ENCODE peak calls at places on chromosomes 16 and 17, in seven cellular contexts. One of them, this sample, is unnamed.

GRCh38 chr16:85354623-85355514 is 242.6 kb upstream of the CIBAR2 start:
- DNase-seq in heart left ventricle: peak; percentile 44
- DNase-seq in MM.1S: no peak
- DNase-seq in Peyer's patch: no peak
- DNase-seq in body of pancreas: no peak
- DNase-seq in IMR-90: peak; percentile 87
- DNase-seq in prostate gland: no peak
- DNase-seq in this sample: peak; percentile 85

GRCh38 chr17:21250719-21251305 is 2.4 kb downstream of the NATD1 start:
- DNase-seq in heart left ventricle: no peak
- DNase-seq in MM.1S: no peak
- DNase-seq in Peyer's patch: no peak
- DNase-seq in body of pancreas: no peak
- DNase-seq in IMR-90: no peak
- DNase-seq in prostate gland: no peak
- DNase-seq in this sample: no peak

GRCh38 chr17:78917451-78918307 is 7.5 kb downstream of the TIMP2 start:
- DNase-seq in heart left ventricle: no peak
- DNase-seq in MM.1S: no peak
- DNase-seq in Peyer's patch: no peak
- DNase-seq in body of pancreas: no peak
- DNase-seq in IMR-90: no peak
- DNase-seq in prostate gland: no peak
- DNase-seq in this sample: no peak

GRCh38 chr16:57855188-57855587 is 52.9 kb upstream of the KIFC3 start:
- DNase-seq in heart left ventricle: no peak
- DNase-seq in MM.1S: no peak
- DNase-seq in Peyer's patch: no peak
- DNase-seq in body of pancreas: no peak
- DNase-seq in IMR-90: no peak
- DNase-seq in prostate gland: no peak
- DNase-seq in this sample: no peak

GRCh38 chr16:70800798-70801480 is at the start of gene VAC14:
- DNase-seq in heart left ventricle: peak; percentile 94
- DNase-seq in MM.1S: peak; percentile 95
- DNase-seq in Peyer's patch: peak; percentile 98
- DNase-seq in body of pancreas: peak; percentile 97
- DNase-seq in IMR-90: peak; percentile 79
- DNase-seq in prostate gland: peak; percentile 94
- DNase-seq in this sample: peak; percentile 91

GRCh38 chr16:84239186-84239790 is 524 bp downstream of the KCNG4 start:
- DNase-seq in heart left ventricle: no peak
- DNase-seq in MM.1S: no peak
- DNase-seq in Peyer's patch: no peak
- DNase-seq in body of pancreas: no peak
- DNase-seq in IMR-90: peak; percentile 4
- DNase-seq in prostate gland: no peak
- DNase-seq in this sample: no peak

GRCh38 chr17:1147664-1148063 is 32.1 kb downstream of the ABR start:
- DNase-seq in heart left ventricle: no peak
- DNase-seq in MM.1S: peak; percentile 26
- DNase-seq in Peyer's patch: peak; percentile 87
- DNase-seq in body of pancreas: peak; percentile 59
- DNase-seq in IMR-90: peak; percentile 43
- DNase-seq in prostate gland: peak; percentile 56
- DNase-seq in this sample: peak; percentile 80

GRCh38 chr17:43579570-43580140 is 33.5 kb upstream of the ETV4 start:
- DNase-seq in heart left ventricle: no peak
- DNase-seq in MM.1S: no peak
- DNase-seq in Peyer's patch: no peak
- DNase-seq in body of pancreas: no peak
- DNase-seq in IMR-90: peak; percentile 95
- DNase-seq in prostate gland: no peak
- DNase-seq in this sample: peak; percentile 87

GRCh38 chr17:38663125-38663751 is 11.5 kb downstream of the EPOP start:
- DNase-seq in heart left ventricle: peak; percentile 68
- DNase-seq in MM.1S: peak; percentile 71
- DNase-seq in Peyer's patch: peak; percentile 72
- DNase-seq in body of pancreas: peak; percentile 78
- DNase-seq in IMR-90: peak; percentile 29
- DNase-seq in prostate gland: no peak
- DNase-seq in this sample: peak; percentile 73

GRCh38 chr16:73697336-73697735 is 599.3 kb upstream of the PSMD7 start:
- DNase-seq in heart left ventricle: no peak
- DNase-seq in MM.1S: no peak
- DNase-seq in Peyer's patch: no peak
- DNase-seq in body of pancreas: no peak
- DNase-seq in IMR-90: no peak
- DNase-seq in prostate gland: no peak
- DNase-seq in this sample: no peak

DNA sequence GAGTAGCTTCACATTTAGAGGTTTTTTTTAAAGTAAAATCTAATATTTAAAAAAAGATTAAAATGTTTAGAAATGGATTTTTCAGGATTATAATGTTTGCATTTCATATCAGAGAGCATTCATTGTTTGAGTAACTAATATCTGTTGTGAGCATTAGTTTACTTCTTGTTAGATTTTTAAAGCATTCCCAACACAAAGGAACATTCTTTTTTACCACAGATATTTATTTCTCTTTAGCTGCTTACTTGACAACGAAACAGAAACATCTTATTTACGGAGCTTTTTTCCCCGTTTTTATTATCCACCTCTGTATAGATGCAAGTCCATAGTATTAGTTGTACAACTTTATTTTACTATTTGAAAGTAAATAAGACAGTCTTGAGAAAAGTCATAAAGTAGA is 53.0 kb downstream of the NFAT5 start:
- DNase-seq in heart left ventricle: no peak
- DNase-seq in MM.1S: no peak
- DNase-seq in Peyer's patch: no peak
- DNase-seq in body of pancreas: no peak
- DNase-seq in IMR-90: no peak
- DNase-seq in prostate gland: no peak
- DNase-seq in this sample: no peak
- H3K27ac ChIP-seq in heart left ventricle: peak overlapping the region; percentile 45
- H3K27ac ChIP-seq in MM.1S: no peak overlapping the region
- H3K27ac ChIP-seq in Peyer's patch: no peak overlapping the region
- H3K27ac ChIP-seq in body of pancreas: no peak overlapping the region
- H3K27ac ChIP-seq in IMR-90: no peak overlapping the region
- H3K27ac ChIP-seq in prostate gland: no peak overlapping the region
- H3K27ac ChIP-seq in this sample: no peak overlapping the region

GRCh38 chr17:29138991-29139682 is 41.1 kb downstream of the MYO18A start:
- DNase-seq in heart left ventricle: peak; percentile 86
- DNase-seq in MM.1S: peak; percentile 68
- DNase-seq in Peyer's patch: peak; percentile 81
- DNase-seq in body of pancreas: no peak
- DNase-seq in IMR-90: no peak
- DNase-seq in prostate gland: no peak
- DNase-seq in this sample: no peak
- H3K27ac ChIP-seq in heart left ventricle: peak overlapping the region; percentile 92
- H3K27ac ChIP-seq in MM.1S: peak overlapping the region; percentile 81
- H3K27ac ChIP-seq in Peyer's patch: peak overlapping the region; percentile 79
- H3K27ac ChIP-seq in body of pancreas: no peak overlapping the region
- H3K27ac ChIP-seq in IMR-90: no peak overlapping the region
- H3K27ac ChIP-seq in prostate gland: no peak overlapping the region
- H3K27ac ChIP-seq in this sample: no peak overlapping the region

DNA sequence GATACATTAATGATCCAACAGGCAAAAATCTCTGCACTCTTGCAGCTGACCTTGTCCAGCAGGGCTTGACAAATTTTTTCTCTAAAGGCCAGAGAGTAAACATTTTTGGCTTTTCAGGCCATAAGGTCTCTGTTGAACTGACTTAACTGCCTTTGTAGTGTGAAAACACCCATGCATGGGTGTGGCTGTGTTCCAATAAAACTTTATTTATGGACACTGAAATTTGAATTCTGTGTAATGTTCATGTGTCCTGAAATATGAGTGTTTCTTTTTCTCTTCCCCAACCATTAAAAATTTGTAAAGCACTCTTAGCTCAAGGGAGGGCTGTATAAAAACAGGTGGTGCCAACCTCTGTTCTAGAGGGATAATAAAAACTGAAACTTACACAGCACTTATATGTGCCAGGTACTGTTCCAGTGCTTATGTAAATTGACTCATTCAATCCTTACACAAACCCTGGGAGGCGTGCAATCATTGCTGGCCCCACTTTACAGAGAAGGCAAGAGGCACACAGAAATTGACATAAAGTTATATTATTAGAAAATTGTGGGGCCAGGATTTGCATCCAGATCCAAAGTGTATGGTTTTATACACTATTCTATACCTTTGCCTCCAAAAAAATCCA is 18.8 kb upstream of the ZNF423 start:
- DNase-seq in heart left ventricle: no peak
- DNase-seq in MM.1S: no peak
- DNase-seq in Peyer's patch: no peak
- DNase-seq in body of pancreas: no peak
- DNase-seq in IMR-90: no peak
- DNase-seq in prostate gland: no peak
- DNase-seq in this sample: no peak
- H3K27ac ChIP-seq in heart left ventricle: no peak overlapping the region
- H3K27ac ChIP-seq in MM.1S: no peak overlapping the region
- H3K27ac ChIP-seq in Peyer's patch: no peak overlapping the region
- H3K27ac ChIP-seq in body of pancreas: no peak overlapping the region
- H3K27ac ChIP-seq in IMR-90: no peak overlapping the region
- H3K27ac ChIP-seq in prostate gland: no peak overlapping the region
- H3K27ac ChIP-seq in this sample: no peak overlapping the region

GRCh38 chr16:23267647-23268046 is 34.5 kb upstream of the SCNN1B start:
- DNase-seq in heart left ventricle: no peak
- DNase-seq in MM.1S: no peak
- DNase-seq in Peyer's patch: no peak
- DNase-seq in body of pancreas: no peak
- DNase-seq in IMR-90: no peak
- DNase-seq in prostate gland: no peak
- DNase-seq in this sample: no peak

GRCh38 chr16:23268561-23268960 is 33.5 kb upstream of the SCNN1B start:
- DNase-seq in heart left ventricle: no peak
- DNase-seq in MM.1S: no peak
- DNase-seq in Peyer's patch: no peak
- DNase-seq in body of pancreas: no peak
- DNase-seq in IMR-90: no peak
- DNase-seq in prostate gland: no peak
- DNase-seq in this sample: no peak

GRCh38 chr16:23270654-23271053 is 31.4 kb upstream of the SCNN1B start:
- DNase-seq in heart left ventricle: no peak
- DNase-seq in MM.1S: no peak
- DNase-seq in Peyer's patch: no peak
- DNase-seq in body of pancreas: no peak
- DNase-seq in IMR-90: no peak
- DNase-seq in prostate gland: no peak
- DNase-seq in this sample: no peak

GRCh38 chr16:23274968-23275367 is 27.1 kb upstream of the SCNN1B start:
- DNase-seq in heart left ventricle: no peak
- DNase-seq in MM.1S: no peak
- DNase-seq in Peyer's patch: no peak
- DNase-seq in body of pancreas: no peak
- DNase-seq in IMR-90: no peak
- DNase-seq in prostate gland: no peak
- DNase-seq in this sample: peak; percentile 27

DNA sequence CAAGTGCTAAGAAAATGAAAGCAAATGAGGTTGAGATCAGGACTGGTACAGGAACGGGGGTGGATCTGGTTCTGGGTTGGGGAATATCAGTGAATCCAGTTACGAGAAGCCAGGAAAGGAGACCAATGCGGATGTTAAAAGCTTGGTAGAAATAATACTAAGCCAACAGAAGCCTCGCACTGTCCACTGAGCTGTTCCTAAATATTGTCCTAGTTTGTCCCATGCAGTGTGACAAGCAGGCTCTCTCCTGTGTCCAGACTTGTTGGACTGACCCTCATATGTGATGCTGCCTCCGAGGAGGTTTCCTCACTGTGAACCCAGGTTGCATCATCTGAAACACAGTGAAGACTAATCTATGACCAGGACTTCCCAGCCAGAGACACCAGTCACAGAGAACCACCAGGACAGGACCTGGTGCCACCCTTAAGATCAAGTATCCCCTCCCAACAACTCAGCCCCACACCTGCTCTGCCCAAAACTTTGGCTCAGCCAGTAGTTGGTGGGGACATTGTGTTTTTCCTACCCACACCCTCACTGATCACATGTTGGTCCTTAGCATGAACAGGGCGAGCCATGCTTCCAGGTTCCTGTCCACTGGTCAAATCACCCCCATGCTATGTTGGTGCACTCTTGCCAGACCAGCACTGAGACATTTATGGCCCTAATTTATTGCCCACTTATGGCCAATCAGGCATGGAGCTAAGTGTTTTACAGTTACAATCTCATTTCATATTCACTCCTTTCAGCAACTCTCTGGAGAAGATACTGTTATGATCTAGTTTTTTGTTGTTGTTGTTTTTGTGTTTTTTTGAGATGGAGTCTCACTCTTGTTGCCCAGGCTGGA is 32.6 kb upstream of the SCNN1B start:
- DNase-seq in heart left ventricle: no peak
- DNase-seq in MM.1S: no peak
- DNase-seq in Peyer's patch: no peak
- DNase-seq in body of pancreas: no peak
- DNase-seq in IMR-90: no peak
- DNase-seq in prostate gland: no peak
- DNase-seq in this sample: no peak
- H3K27ac ChIP-seq in heart left ventricle: no peak overlapping the region
- H3K27ac ChIP-seq in MM.1S: no peak overlapping the region
- H3K27ac ChIP-seq in Peyer's patch: no peak overlapping the region
- H3K27ac ChIP-seq in body of pancreas: no peak overlapping the region
- H3K27ac ChIP-seq in IMR-90: no peak overlapping the region
- H3K27ac ChIP-seq in prostate gland: no peak overlapping the region
- H3K27ac ChIP-seq in this sample: no peak overlapping the region

GRCh38 chr17:47823519-47823918 is 1.9 kb upstream of the OSBPL7 start:
- DNase-seq in heart left ventricle: no peak
- DNase-seq in MM.1S: no peak
- DNase-seq in Peyer's patch: no peak
- DNase-seq in body of pancreas: no peak
- DNase-seq in IMR-90: no peak
- DNase-seq in prostate gland: no peak
- DNase-seq in this sample: no peak
- H3K27ac ChIP-seq in heart left ventricle: no peak overlapping the region
- H3K27ac ChIP-seq in MM.1S: no peak overlapping the region
- H3K27ac ChIP-seq in Peyer's patch: no peak overlapping the region
- H3K27ac ChIP-seq in body of pancreas: no peak overlapping the region
- H3K27ac ChIP-seq in IMR-90: no peak overlapping the region
- H3K27ac ChIP-seq in prostate gland: no peak overlapping the region
- H3K27ac ChIP-seq in this sample: no peak overlapping the region

GRCh38 chr17:19346351-19347255 is 15.9 kb downstream of the B9D1 start:
- DNase-seq in heart left ventricle: peak; percentile 78
- DNase-seq in MM.1S: no peak
- DNase-seq in Peyer's patch: peak; percentile 58
- DNase-seq in body of pancreas: no peak
- DNase-seq in IMR-90: peak; percentile 91
- DNase-seq in prostate gland: no peak
- DNase-seq in this sample: peak; percentile 82
- H3K27ac ChIP-seq in heart left ventricle: peak overlapping the region; percentile 69
- H3K27ac ChIP-seq in MM.1S: no peak overlapping the region
- H3K27ac ChIP-seq in Peyer's patch: peak overlapping the region; percentile 41
- H3K27ac ChIP-seq in body of pancreas: no peak overlapping the region
- H3K27ac ChIP-seq in IMR-90: peak overlapping the region; percentile 44
- H3K27ac ChIP-seq in prostate gland: peak overlapping the region; percentile 65
- H3K27ac ChIP-seq in this sample: peak overlapping the region; percentile 78

This sample was measured in PC-3.